ENCODE peak calls at places on chromosomes 2 and 18, in four cellular contexts. N is heart right ventricle, E is H9, T is fibroblast of lung. Q is an unnamed sample. For H3K9me3, the result is how much of the 10 kb centered on the place peaks cover.

GRCh38 chr18:56085561-56085960 is 497.6 kb upstream of the TCF4 start:
- DNase-seq in N (no peak), T (peak), E (no peak), Q (no peak)

GRCh38 chr2:5453648-5454390 is 238.4 kb upstream of the SOX11 start:
- DNase-seq in N (no peak), T (peak), E (no peak), Q (no peak)

GRCh38 chr18:56709463-56709862 is 58.3 kb downstream of the WDR7 start:
- DNase-seq in E (no peak), T (peak), N (no peak), Q (no peak)

GRCh38 chr2:129443235-129443884 is 536.1 kb upstream of the RAB6C start:
- DNase-seq in E (no peak), T (no peak), N (no peak), Q (no peak)

GRCh38 chr2:54614815-54615214 is 108.6 kb upstream of the EML6 start:
- DNase-seq in N (no peak), T (no peak), E (no peak), Q (no peak)

GRCh38 chr2:138500592-138501426 is 761 bp upstream of the SPOPL start:
- DNase-seq in N (no peak), T (no peak), E (no peak), Q (no peak)

GRCh38 chr2:112032615-112033457 is 22.2 kb upstream of the TMEM87B start:
- DNase-seq in E (no peak), N (peak), T (peak), Q (no peak)

GRCh38 chr2:13858626-13859025 is 773.9 kb upstream of the LRATD1 start:
- DNase-seq in E (no peak), T (peak), N (no peak), Q (no peak)

GRCh38 chr2:127094509-127095366 is 12.2 kb downstream of the BIN1 start:
- DNase-seq in T (peak), N (no peak), E (no peak), Q (peak)

GRCh38 chr18:79200546-79201268 is 131.5 kb downstream of the ATP9B start:
- DNase-seq in E (peak), T (peak), N (peak), Q (peak)

GRCh38 chr18:58221060-58221725 is 177.2 kb downstream of the NEDD4L start:
- DNase-seq in T (peak), E (peak), N (no peak), Q (peak)

DNA sequence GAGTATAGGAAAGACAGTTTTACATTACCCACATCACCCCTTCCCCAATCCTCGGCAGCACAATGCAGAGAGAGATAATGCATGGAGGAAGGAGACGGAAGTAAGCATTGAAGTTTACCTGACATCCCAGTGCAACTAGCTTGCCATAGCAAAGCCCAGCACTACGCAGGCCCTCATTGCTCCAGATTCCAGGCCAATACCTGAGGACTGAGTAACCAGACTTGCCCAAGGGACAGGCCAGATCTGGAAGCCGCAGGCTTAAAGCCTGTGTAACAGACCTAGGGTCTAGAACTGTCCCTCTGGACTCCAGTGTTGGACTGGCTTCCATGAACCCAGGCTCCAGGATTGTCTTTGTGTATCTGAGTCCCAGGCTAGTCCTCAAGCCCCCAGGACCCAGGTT is 17.6 kb downstream of the SERPINB4 start:
- DNase-seq in N (no peak), T (no peak), E (no peak), Q (no peak)
- H3K9me3 ChIP-seq in N (under half), T (under half), E (under half), Q (under half)

GRCh38 chr2:425947-426346 is 138.1 kb upstream of the ALKAL2 start:
- DNase-seq in E (no peak), T (no peak), N (no peak), Q (no peak)
- H3K9me3 ChIP-seq in E (under half), T (under half), N (under half), Q (under half)

DNA sequence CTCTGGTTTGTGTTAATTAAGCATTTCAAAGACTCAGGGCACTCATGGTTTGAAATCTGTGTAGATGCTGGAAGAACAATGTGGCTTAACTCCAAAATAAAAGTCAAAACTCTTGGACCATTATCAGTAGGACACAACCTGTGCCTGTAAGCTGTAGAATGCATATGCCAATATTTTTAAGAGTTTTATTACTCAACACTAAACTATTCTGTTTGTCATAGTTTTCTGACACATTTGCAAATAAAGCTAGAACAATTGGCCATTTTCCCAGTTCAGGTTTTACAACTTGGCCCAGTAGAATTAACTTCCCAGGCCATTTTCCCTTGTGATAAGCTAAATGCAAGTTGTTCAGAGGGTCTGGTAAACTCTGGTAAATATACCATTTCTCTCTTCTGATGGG is 713.1 kb downstream of the CBLN2 start:
- DNase-seq in N (no peak), E (no peak), T (peak), Q (no peak)
- H3K9me3 ChIP-seq in N (under half), E (under half), T (under half), Q (under half)

GRCh38 chr18:77736817-77737216 is 487.2 kb downstream of the GALR1 start:
- DNase-seq in E (no peak), N (no peak), T (no peak), Q (no peak)

GRCh38 chr18:77733292-77733903 is 483.8 kb downstream of the GALR1 start:
- DNase-seq in E (peak), T (no peak), N (no peak), Q (no peak)

DNA sequence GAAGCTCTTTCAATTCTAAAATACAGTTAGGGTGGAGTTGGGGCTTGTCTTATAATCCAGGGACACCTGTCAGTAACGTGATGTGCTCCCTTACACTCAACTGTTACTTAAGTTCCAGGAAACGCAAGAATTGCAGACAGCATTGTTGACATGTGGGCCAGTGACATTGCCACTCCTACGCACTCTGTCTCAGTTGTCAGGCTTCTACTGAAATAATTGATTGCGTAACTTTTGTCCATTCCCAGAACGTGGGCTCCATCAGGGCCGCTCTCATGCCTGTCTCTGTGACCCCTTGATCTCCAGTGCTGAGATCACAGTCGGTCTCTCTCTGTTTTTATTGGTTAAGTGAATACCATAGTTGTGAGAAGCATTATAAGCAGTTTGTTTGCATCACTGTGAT is 487.8 kb downstream of the GALR1 start:
- DNase-seq in E (no peak), N (no peak), T (no peak), Q (no peak)
- H3K9me3 ChIP-seq in E (under half), N (under half), T (under half), Q (under half)

DNA sequence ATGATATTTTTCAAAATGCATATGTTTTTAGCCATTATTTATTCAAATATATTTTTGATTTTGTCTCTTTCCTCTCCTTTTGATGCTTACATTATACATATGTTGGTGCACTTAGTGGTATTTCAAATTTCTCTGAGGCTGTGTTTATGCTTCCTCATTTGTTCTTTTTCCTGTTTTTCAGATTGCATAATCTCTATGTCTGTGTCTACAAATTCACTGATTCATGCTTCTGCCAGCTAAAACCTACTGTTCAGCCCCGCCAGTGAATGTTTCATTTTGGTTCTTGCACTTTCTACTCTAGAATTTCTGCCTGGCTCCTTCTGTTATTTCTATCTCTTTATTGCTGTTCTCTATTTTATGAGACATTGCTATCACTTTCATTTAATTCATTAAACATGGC is 951.7 kb upstream of the CNTNAP5 start:
- DNase-seq in N (no peak), T (no peak), E (no peak), Q (no peak)
- H3K9me3 ChIP-seq in N (under half), T (under half), E (under half), Q (under half)

GRCh38 chr18:6341709-6342108 is 73.0 kb downstream of the L3MBTL4 start:
- DNase-seq in T (no peak), N (no peak), E (no peak), Q (no peak)
- H3K9me3 ChIP-seq in T (under half), N (under half), E (under half), Q (under half)

Q was measured in lower lobe of right lung.